ENCODE peak calls at places on chromosome 19, in six cellular contexts. L is fibroblast of mammary gland, B is posterior cingulate gyrus, T is AG04449, Q is AG09309, I is AG09319. Z is an unnamed sample.

GRCh38 chr19:10134040-10134439 is 14.3 kb upstream of the EIF3G start:
- DNase-seq in T (no peak), L (no peak), B (no peak), Q (no peak), I (no peak), Z (no peak)

GRCh38 chr19:1602091-1602707 is 3.1 kb downstream of the UQCR11 start:
- DNase-seq in I (no peak), L (no peak), Q (no peak), B (no peak), T (no peak), Z (no peak)

GRCh38 chr19:16594681-16595091 is 22.5 kb upstream of the SLC35E1 start:
- DNase-seq in B (peak; percentile 52), T (no peak), I (no peak), Q (no peak), L (no peak), Z (no peak)

GRCh38 chr19:14517446-14517839 is 754 bp downstream of the DNAJB1 start:
- DNase-seq in Q (no peak), B (no peak), T (no peak), I (no peak), L (no peak), Z (no peak)

GRCh38 chr19:53867225-53868090 is at the start of gene MYADM:
- DNase-seq in L (peak; percentile 97), B (peak; percentile 100), I (peak; percentile 98), T (peak; percentile 90), Q (peak; percentile 90), Z (peak; percentile 95)

GRCh38 chr19:7908742-7909461 is 5.2 kb downstream of the MAP2K7 start:
- DNase-seq in L (no peak), I (no peak), B (no peak), Q (no peak), T (no peak), Z (no peak)

GRCh38 chr19:57949296-57949695 is 1.8 kb upstream of the ZNF256 start:
- DNase-seq in I (no peak), T (no peak), B (peak; percentile 77), L (no peak), Q (no peak), Z (no peak)

GRCh38 chr19:8610928-8611284 is 391 bp upstream of the ADAMTS10 start:
- DNase-seq in I (no peak), T (no peak), L (no peak), Q (no peak), B (no peak), Z (no peak)

GRCh38 chr19:18021121-18021755 is 13.3 kb downstream of the ARRDC2 start:
- DNase-seq in L (peak; percentile 80), I (no peak), B (peak; percentile 97), T (no peak), Q (peak; percentile 51), Z (peak; percentile 86)

GRCh38 chr19:40525234-40526051 is 51.2 kb upstream of the SHKBP1 start:
- DNase-seq in T (no peak), B (peak; percentile 68), Q (no peak), L (no peak), I (no peak), Z (no peak)

GRCh38 chr19:2600914-2601870 is 101.3 kb downstream of the GNG7 start:
- DNase-seq in I (no peak), L (no peak), Q (no peak), B (no peak), T (no peak), Z (no peak)

GRCh38 chr19:33818426-33818825 is 21.8 kb downstream of the KCTD15 start:
- DNase-seq in Q (no peak), B (no peak), T (no peak), L (no peak), I (no peak), Z (no peak)

GRCh38 chr19:6551091-6551490 is 20.3 kb downstream of the TNFSF9 start:
- DNase-seq in L (no peak), T (no peak), I (no peak), Q (no peak), B (no peak), Z (no peak)